ENCODE peak calls at places on chromosomes 5 and 9, in six cellular contexts. D, X, M, W, T and L are unnamed samples.

GRCh38 chr5:81023261-81024015 is 63.3 kb downstream of the RASGRF2 start:
- DNase-seq in T (no peak), W (no peak), X (no peak), D (no peak), M (no peak), L (no peak)

GRCh38 chr9:27726244-27727141 is 153.2 kb upstream of the C9orf72 start:
- DNase-seq in M (peak; percentile 51), D (peak; percentile 10), T (no peak), X (peak; percentile 35), W (peak; percentile 50), L (peak; percentile 42)

GRCh38 chr5:124697912-124698690 is 48.3 kb downstream of the ZNF608 start:
- DNase-seq in T (peak; percentile 5), X (no peak), W (no peak), M (no peak), D (no peak), L (no peak)

GRCh38 chr9:137437691-137438590 is 3.2 kb downstream of the ENTPD8 start:
- DNase-seq in D (no peak), W (no peak), M (no peak), X (no peak), T (no peak), L (no peak)

GRCh38 chr9:128703616-128704355 is 1.5 kb downstream of the PKN3 start:
- DNase-seq in W (no peak), M (no peak), D (no peak), X (no peak), T (no peak), L (no peak)

GRCh38 chr9:107749787-107750444 is 260.3 kb upstream of the KLF4 start:
- DNase-seq in D (peak; percentile 56), M (peak; percentile 93), T (peak; percentile 95), X (no peak), W (peak; percentile 90), L (no peak)

GRCh38 chr9:124784503-124784902 is 7.6 kb downstream of the OLFML2A start:
- DNase-seq in M (no peak), W (peak; percentile 23), D (no peak), X (no peak), T (peak; percentile 83), L (no peak)

GRCh38 chr5:139600336-139600949 is 39.3 kb downstream of the UBE2D2 start:
- DNase-seq in T (peak; percentile 82), X (no peak), D (peak; percentile 39), M (no peak), W (no peak), L (no peak)

GRCh38 chr5:131264453-131265200 is 774 bp downstream of the CDC42SE2 start:
- DNase-seq in M (no peak), D (no peak), X (peak; percentile 66), W (no peak), T (peak; percentile 31), L (peak; percentile 53)

GRCh38 chr9:93890436-93890935 is 64.7 kb downstream of the BARX1 start:
- DNase-seq in D (no peak), T (no peak), X (no peak), M (no peak), W (peak; percentile 13), L (no peak)

GRCh38 chr9:137778914-137779313 is 98.7 kb upstream of the CACNA1B start:
- DNase-seq in X (no peak), W (no peak), T (no peak), M (no peak), D (no peak), L (no peak)

GRCh38 chr9:92176068-92176799 is 61.0 kb upstream of the SPTLC1 start:
- DNase-seq in T (no peak), D (no peak), X (no peak), W (no peak), M (no peak), L (no peak)

GRCh38 chr5:93585753-93586385 is 2.8 kb downstream of the NR2F1 start:
- DNase-seq in D (no peak), X (no peak), W (no peak), M (no peak), T (peak; percentile 36), L (no peak)

GRCh38 chr5:90557391-90557790 is 1.2 kb upstream of the ADGRV1 start:
- DNase-seq in D (no peak), M (no peak), W (no peak), T (no peak), X (no peak), L (no peak)

GRCh38 chr5:18354828-18355227 is 720.6 kb downstream of the TAF11L14 start:
- DNase-seq in W (no peak), X (no peak), M (no peak), T (no peak), D (no peak), L (no peak)

GRCh38 chr5:111584651-111585050 is 72.3 kb upstream of the STARD4 start:
- DNase-seq in W (no peak), X (no peak), D (no peak), T (peak; percentile 71), M (no peak), L (no peak)

GRCh38 chr9:137174722-137175293 is 3.0 kb upstream of the TMEM210 start:
- DNase-seq in T (no peak), D (no peak), W (no peak), X (no peak), M (no peak), L (peak; percentile 65)

GRCh38 chr9:82989949-82990348 is 73.0 kb downstream of the RASEF start:
- DNase-seq in W (no peak), M (no peak), X (no peak), D (no peak), T (no peak), L (no peak)

GRCh38 chr5:28961806-28962205 is 1923.4 kb upstream of the CDH9 start:
- DNase-seq in X (no peak), M (no peak), W (no peak), D (no peak), T (no peak), L (no peak)

GRCh38 chr9:18185196-18185595 is 288.8 kb upstream of the ADAMTSL1 start:
- DNase-seq in D (no peak), T (no peak), M (no peak), X (no peak), W (no peak), L (no peak)